ENCODE peak calls at places on chromosomes 5 and 9, in five cellular contexts. One of them, this sample, is unnamed.

GRCh38 chr5:27137329-27137728 is 98.9 kb upstream of the CDH9 start:
- DNase-seq in foreskin fibroblast: no peak
- DNase-seq in transverse colon: no peak
- DNase-seq in colonic mucosa: no peak
- DNase-seq in dorsolateral prefrontal cortex: no peak
- DNase-seq in this sample: no peak

GRCh38 chr9:131545003-131545785 is at the start of gene PRRT1B:
- DNase-seq in transverse colon: peak; percentile 89
- DNase-seq in dorsolateral prefrontal cortex: no peak
- DNase-seq in colonic mucosa: peak; percentile 92
- DNase-seq in foreskin fibroblast: no peak
- DNase-seq in this sample: no peak

GRCh38 chr5:124996764-124997077 is 250.3 kb upstream of the ZNF608 start:
- DNase-seq in transverse colon: no peak
- DNase-seq in dorsolateral prefrontal cortex: no peak
- DNase-seq in colonic mucosa: no peak
- DNase-seq in foreskin fibroblast: no peak
- DNase-seq in this sample: no peak

GRCh38 chr5:61398440-61398839 is 66.4 kb downstream of the ZSWIM6 start:
- DNase-seq in dorsolateral prefrontal cortex: no peak
- DNase-seq in transverse colon: no peak
- DNase-seq in foreskin fibroblast: no peak
- DNase-seq in colonic mucosa: no peak
- DNase-seq in this sample: no peak

GRCh38 chr5:58358436-58358835 is 101.5 kb downstream of the PLK2 start:
- DNase-seq in foreskin fibroblast: no peak
- DNase-seq in dorsolateral prefrontal cortex: no peak
- DNase-seq in transverse colon: no peak
- DNase-seq in colonic mucosa: no peak
- DNase-seq in this sample: no peak

GRCh38 chr9:99173570-99174504 is 47.9 kb downstream of the ALG2 start:
- DNase-seq in dorsolateral prefrontal cortex: no peak
- DNase-seq in transverse colon: no peak
- DNase-seq in colonic mucosa: no peak
- DNase-seq in foreskin fibroblast: no peak
- DNase-seq in this sample: peak; percentile 46

GRCh38 chr5:108415726-108416125 is 33.8 kb upstream of the FBXL17 start:
- DNase-seq in transverse colon: no peak
- DNase-seq in foreskin fibroblast: no peak
- DNase-seq in dorsolateral prefrontal cortex: no peak
- DNase-seq in colonic mucosa: no peak
- DNase-seq in this sample: no peak

GRCh38 chr9:98207606-98208005 is 15.2 kb upstream of the CORO2A start:
- DNase-seq in transverse colon: no peak
- DNase-seq in colonic mucosa: no peak
- DNase-seq in dorsolateral prefrontal cortex: no peak
- DNase-seq in foreskin fibroblast: no peak
- DNase-seq in this sample: no peak

GRCh38 chr9:21153688-21154608 is 12.3 kb upstream of the IFNW1 start:
- DNase-seq in transverse colon: no peak
- DNase-seq in colonic mucosa: no peak
- DNase-seq in foreskin fibroblast: peak; percentile 10
- DNase-seq in dorsolateral prefrontal cortex: no peak
- DNase-seq in this sample: peak; percentile 35

GRCh38 chr5:167699434-167699833 is 592.0 kb upstream of the WWC1 start:
- DNase-seq in foreskin fibroblast: peak; percentile 98
- DNase-seq in transverse colon: no peak
- DNase-seq in colonic mucosa: no peak
- DNase-seq in dorsolateral prefrontal cortex: no peak
- DNase-seq in this sample: peak; percentile 99

GRCh38 chr5:19987594-19988345 is at the start of gene CDH18:
- DNase-seq in dorsolateral prefrontal cortex: peak; percentile 63
- DNase-seq in colonic mucosa: no peak
- DNase-seq in foreskin fibroblast: peak; percentile 13
- DNase-seq in transverse colon: no peak
- DNase-seq in this sample: peak; percentile 79

GRCh38 chr5:106127341-106127781 is 1543.4 kb downstream of the EFNA5 start:
- DNase-seq in colonic mucosa: no peak
- DNase-seq in transverse colon: no peak
- DNase-seq in foreskin fibroblast: no peak
- DNase-seq in dorsolateral prefrontal cortex: no peak
- DNase-seq in this sample: peak; percentile 38

GRCh38 chr5:177234761-177235315 is 68.7 kb downstream of the RAB24 start:
- DNase-seq in transverse colon: no peak
- DNase-seq in foreskin fibroblast: no peak
- DNase-seq in dorsolateral prefrontal cortex: no peak
- DNase-seq in colonic mucosa: no peak
- DNase-seq in this sample: no peak

GRCh38 chr9:35920004-35920658 is 10.8 kb downstream of the SPAAR start:
- DNase-seq in dorsolateral prefrontal cortex: no peak
- DNase-seq in foreskin fibroblast: no peak
- DNase-seq in transverse colon: peak; percentile 79
- DNase-seq in colonic mucosa: peak; percentile 84
- DNase-seq in this sample: no peak

GRCh38 chr5:67166886-67167285 is 29.7 kb downstream of the CD180 start:
- DNase-seq in dorsolateral prefrontal cortex: no peak
- DNase-seq in foreskin fibroblast: no peak
- DNase-seq in transverse colon: no peak
- DNase-seq in colonic mucosa: no peak
- DNase-seq in this sample: no peak

GRCh38 chr9:128810873-128811272 is 7.4 kb upstream of the ENDOG start:
- DNase-seq in dorsolateral prefrontal cortex: no peak
- DNase-seq in foreskin fibroblast: no peak
- DNase-seq in transverse colon: no peak
- DNase-seq in colonic mucosa: no peak
- DNase-seq in this sample: no peak

GRCh38 chr5:93582677-93583524 is at the start of gene NR2F1:
- DNase-seq in transverse colon: peak; percentile 55
- DNase-seq in colonic mucosa: peak; percentile 66
- DNase-seq in foreskin fibroblast: peak; percentile 96
- DNase-seq in dorsolateral prefrontal cortex: no peak
- DNase-seq in this sample: peak; percentile 92

GRCh38 chr5:79699766-79700400 is 10.2 kb downstream of the CMYA5 start:
- DNase-seq in colonic mucosa: no peak
- DNase-seq in transverse colon: no peak
- DNase-seq in dorsolateral prefrontal cortex: no peak
- DNase-seq in foreskin fibroblast: no peak
- DNase-seq in this sample: peak; percentile 23

GRCh38 chr5:78526049-78526525 is 122.5 kb downstream of the LHFPL2 start:
- DNase-seq in foreskin fibroblast: peak; percentile 67
- DNase-seq in dorsolateral prefrontal cortex: no peak
- DNase-seq in transverse colon: no peak
- DNase-seq in colonic mucosa: no peak
- DNase-seq in this sample: peak; percentile 94

GRCh38 chr9:76835571-76836283 is 70.2 kb downstream of the PRUNE2 start:
- DNase-seq in foreskin fibroblast: peak; percentile 62
- DNase-seq in transverse colon: no peak
- DNase-seq in dorsolateral prefrontal cortex: no peak
- DNase-seq in colonic mucosa: no peak
- DNase-seq in this sample: no peak

GRCh38 chr5:80654054-80654390 is 430 bp upstream of the MSH3 start:
- DNase-seq in transverse colon: peak; percentile 62
- DNase-seq in dorsolateral prefrontal cortex: no peak
- DNase-seq in foreskin fibroblast: no peak
- DNase-seq in colonic mucosa: peak; percentile 71
- DNase-seq in this sample: peak; percentile 39

GRCh38 chr5:1161108-1161831 is 40.1 kb upstream of the SLC6A19 start:
- DNase-seq in dorsolateral prefrontal cortex: no peak
- DNase-seq in foreskin fibroblast: no peak
- DNase-seq in colonic mucosa: peak; percentile 74
- DNase-seq in transverse colon: peak; percentile 65
- DNase-seq in this sample: peak; percentile 98

GRCh38 chr5:15009420-15009819 is 137.8 kb upstream of the ANKH start:
- DNase-seq in dorsolateral prefrontal cortex: no peak
- DNase-seq in foreskin fibroblast: peak; percentile 60
- DNase-seq in colonic mucosa: peak; percentile 75
- DNase-seq in transverse colon: no peak
- DNase-seq in this sample: peak; percentile 74

GRCh38 chr9:120935383-120935857 is 8.8 kb upstream of the TRAF1 start:
- DNase-seq in foreskin fibroblast: peak; percentile 93
- DNase-seq in dorsolateral prefrontal cortex: peak; percentile 90
- DNase-seq in transverse colon: peak; percentile 96
- DNase-seq in colonic mucosa: peak; percentile 99
- DNase-seq in this sample: peak; percentile 99

GRCh38 chr5:76982450-76982849 is 29.6 kb downstream of the CRHBP start:
- DNase-seq in transverse colon: no peak
- DNase-seq in colonic mucosa: no peak
- DNase-seq in dorsolateral prefrontal cortex: no peak
- DNase-seq in foreskin fibroblast: no peak
- DNase-seq in this sample: no peak

GRCh38 chr9:29214162-29214520 is 1640.9 kb upstream of the C9orf72 start:
- DNase-seq in colonic mucosa: no peak
- DNase-seq in foreskin fibroblast: no peak
- DNase-seq in transverse colon: no peak
- DNase-seq in dorsolateral prefrontal cortex: no peak
- DNase-seq in this sample: peak; percentile 81

GRCh38 chr5:36585696-36586095 is 20.7 kb upstream of the SLC1A3 start:
- DNase-seq in colonic mucosa: no peak
- DNase-seq in dorsolateral prefrontal cortex: no peak
- DNase-seq in transverse colon: no peak
- DNase-seq in foreskin fibroblast: no peak
- DNase-seq in this sample: no peak

GRCh38 chr5:158462349-158463114 is 603.6 kb upstream of the CLINT1 start:
- DNase-seq in foreskin fibroblast: no peak
- DNase-seq in dorsolateral prefrontal cortex: no peak
- DNase-seq in transverse colon: no peak
- DNase-seq in colonic mucosa: no peak
- DNase-seq in this sample: no peak

GRCh38 chr9:101376117-101376866 is 8.5 kb downstream of the BAAT start:
- DNase-seq in dorsolateral prefrontal cortex: peak; percentile 59
- DNase-seq in colonic mucosa: no peak
- DNase-seq in transverse colon: no peak
- DNase-seq in foreskin fibroblast: peak; percentile 11
- DNase-seq in this sample: peak; percentile 19

GRCh38 chr5:97141539-97141938 is 872 bp downstream of the LIX1 start:
- DNase-seq in foreskin fibroblast: no peak
- DNase-seq in colonic mucosa: no peak
- DNase-seq in transverse colon: no peak
- DNase-seq in dorsolateral prefrontal cortex: no peak
- DNase-seq in this sample: no peak

GRCh38 chr5:97143715-97144114 is 1.3 kb upstream of the LIX1 start:
- DNase-seq in dorsolateral prefrontal cortex: no peak
- DNase-seq in transverse colon: no peak
- DNase-seq in colonic mucosa: no peak
- DNase-seq in foreskin fibroblast: no peak
- DNase-seq in this sample: no peak

GRCh38 chr5:97141031-97141430 is 1.4 kb downstream of the LIX1 start:
- DNase-seq in colonic mucosa: no peak
- DNase-seq in dorsolateral prefrontal cortex: no peak
- DNase-seq in transverse colon: no peak
- DNase-seq in foreskin fibroblast: no peak
- DNase-seq in this sample: no peak

GRCh38 chr5:97142521-97143254 is at the start of gene LIX1:
- DNase-seq in foreskin fibroblast: peak; percentile 23
- DNase-seq in colonic mucosa: peak; percentile 34
- DNase-seq in dorsolateral prefrontal cortex: peak; percentile 71
- DNase-seq in transverse colon: peak; percentile 26
- DNase-seq in this sample: peak; percentile 8
- H3K4me3 ChIP-seq in foreskin fibroblast: no peak within 1 kb of the TSS
- H3K4me3 ChIP-seq in colonic mucosa: no peak within 1 kb of the TSS
- H3K4me3 ChIP-seq in dorsolateral prefrontal cortex: peak within 1 kb of the TSS; percentile 24
- H3K4me3 ChIP-seq in transverse colon: no peak within 1 kb of the TSS
- H3K4me3 ChIP-seq in this sample: no peak within 1 kb of the TSS

GRCh38 chr5:173323121-173323798 is 5.0 kb downstream of the STC2 start:
- DNase-seq in colonic mucosa: no peak
- DNase-seq in foreskin fibroblast: no peak
- DNase-seq in transverse colon: no peak
- DNase-seq in dorsolateral prefrontal cortex: no peak
- DNase-seq in this sample: no peak
- H3K4me3 ChIP-seq in colonic mucosa: no peak overlapping the region
- H3K4me3 ChIP-seq in foreskin fibroblast: peak overlapping the region; percentile 38
- H3K4me3 ChIP-seq in transverse colon: no peak overlapping the region
- H3K4me3 ChIP-seq in dorsolateral prefrontal cortex: peak overlapping the region; percentile 47
- H3K4me3 ChIP-seq in this sample: no peak overlapping the region

GRCh38 chr5:68543212-68543611 is 327.7 kb downstream of the PIK3R1 start:
- DNase-seq in colonic mucosa: no peak
- DNase-seq in dorsolateral prefrontal cortex: no peak
- DNase-seq in foreskin fibroblast: no peak
- DNase-seq in transverse colon: no peak
- DNase-seq in this sample: no peak

GRCh38 chr5:68547049-68547448 is 331.5 kb downstream of the PIK3R1 start:
- DNase-seq in transverse colon: no peak
- DNase-seq in colonic mucosa: no peak
- DNase-seq in dorsolateral prefrontal cortex: no peak
- DNase-seq in foreskin fibroblast: no peak
- DNase-seq in this sample: no peak

GRCh38 chr5:68545636-68546325 is 330.2 kb downstream of the PIK3R1 start:
- DNase-seq in dorsolateral prefrontal cortex: no peak
- DNase-seq in transverse colon: no peak
- DNase-seq in colonic mucosa: no peak
- DNase-seq in foreskin fibroblast: no peak
- DNase-seq in this sample: no peak

GRCh38 chr5:68544091-68544655 is 328.6 kb downstream of the PIK3R1 start:
- DNase-seq in dorsolateral prefrontal cortex: no peak
- DNase-seq in foreskin fibroblast: no peak
- DNase-seq in colonic mucosa: no peak
- DNase-seq in transverse colon: no peak
- DNase-seq in this sample: peak; percentile 72

GRCh38 chr5:68544656-68545565 is 329.4 kb downstream of the PIK3R1 start:
- DNase-seq in transverse colon: no peak
- DNase-seq in foreskin fibroblast: peak; percentile 60
- DNase-seq in dorsolateral prefrontal cortex: no peak
- DNase-seq in colonic mucosa: peak; percentile 36
- DNase-seq in this sample: peak; percentile 78
- H3K4me3 ChIP-seq in transverse colon: no peak overlapping the region
- H3K4me3 ChIP-seq in foreskin fibroblast: no peak overlapping the region
- H3K4me3 ChIP-seq in dorsolateral prefrontal cortex: no peak overlapping the region
- H3K4me3 ChIP-seq in colonic mucosa: no peak overlapping the region
- H3K4me3 ChIP-seq in this sample: no peak overlapping the region

GRCh38 chr9:6024035-6024554 is 8.7 kb upstream of the RANBP6 start:
- DNase-seq in foreskin fibroblast: no peak
- DNase-seq in transverse colon: no peak
- DNase-seq in colonic mucosa: no peak
- DNase-seq in dorsolateral prefrontal cortex: no peak
- DNase-seq in this sample: no peak
- H3K4me3 ChIP-seq in foreskin fibroblast: no peak overlapping the region
- H3K4me3 ChIP-seq in transverse colon: no peak overlapping the region
- H3K4me3 ChIP-seq in colonic mucosa: no peak overlapping the region
- H3K4me3 ChIP-seq in dorsolateral prefrontal cortex: no peak overlapping the region
- H3K4me3 ChIP-seq in this sample: no peak overlapping the region

GRCh38 chr9:18185196-18185595 is 288.8 kb upstream of the ADAMTSL1 start:
- DNase-seq in dorsolateral prefrontal cortex: no peak
- DNase-seq in transverse colon: peak; percentile 17
- DNase-seq in foreskin fibroblast: no peak
- DNase-seq in colonic mucosa: peak; percentile 55
- DNase-seq in this sample: peak; percentile 16

GRCh38 chr9:18194316-18194715 is 279.6 kb upstream of the ADAMTSL1 start:
- DNase-seq in colonic mucosa: no peak
- DNase-seq in transverse colon: no peak
- DNase-seq in foreskin fibroblast: no peak
- DNase-seq in dorsolateral prefrontal cortex: no peak
- DNase-seq in this sample: no peak

GRCh38 chr9:18189876-18190670 is 283.9 kb upstream of the ADAMTSL1 start:
- DNase-seq in transverse colon: no peak
- DNase-seq in dorsolateral prefrontal cortex: no peak
- DNase-seq in colonic mucosa: no peak
- DNase-seq in foreskin fibroblast: no peak
- DNase-seq in this sample: no peak

GRCh38 chr9:18195223-18195622 is 278.7 kb upstream of the ADAMTSL1 start:
- DNase-seq in dorsolateral prefrontal cortex: no peak
- DNase-seq in transverse colon: no peak
- DNase-seq in colonic mucosa: no peak
- DNase-seq in foreskin fibroblast: no peak
- DNase-seq in this sample: no peak

GRCh38 chr9:18190671-18191374 is 283.1 kb upstream of the ADAMTSL1 start:
- DNase-seq in colonic mucosa: no peak
- DNase-seq in foreskin fibroblast: no peak
- DNase-seq in transverse colon: no peak
- DNase-seq in dorsolateral prefrontal cortex: no peak
- DNase-seq in this sample: no peak
- H3K4me3 ChIP-seq in colonic mucosa: no peak overlapping the region
- H3K4me3 ChIP-seq in foreskin fibroblast: no peak overlapping the region
- H3K4me3 ChIP-seq in transverse colon: no peak overlapping the region
- H3K4me3 ChIP-seq in dorsolateral prefrontal cortex: no peak overlapping the region
- H3K4me3 ChIP-seq in this sample: no peak overlapping the region